ENCODE peak calls at places on chromosome 21, in eight cellular contexts. One of them, this sample, is unnamed.

GRCh38 chr21:31340499-31340898 is 3.6 kb downstream of the TIAM1 start:
- DNase-seq in fibroblast of lung: no peak
- DNase-seq in neural progenitor cell: no peak
- DNase-seq in right atrium auricular region: no peak
- DNase-seq in sigmoid colon: no peak
- DNase-seq in pancreas: no peak
- DNase-seq in Peyer's patch: no peak
- DNase-seq in tibial artery: no peak
- DNase-seq in this sample: no peak

GRCh38 chr21:30232011-30232410 is 16.1 kb upstream of the CLDN8 start:
- DNase-seq in fibroblast of lung: no peak
- DNase-seq in neural progenitor cell: no peak
- DNase-seq in right atrium auricular region: no peak
- DNase-seq in sigmoid colon: no peak
- DNase-seq in pancreas: no peak
- DNase-seq in Peyer's patch: no peak
- DNase-seq in tibial artery: no peak
- DNase-seq in this sample: no peak

GRCh38 chr21:15278851-15279250 is 214.1 kb upstream of the NRIP1 start:
- DNase-seq in fibroblast of lung: no peak
- DNase-seq in neural progenitor cell: no peak
- DNase-seq in right atrium auricular region: no peak
- DNase-seq in sigmoid colon: no peak
- DNase-seq in pancreas: no peak
- DNase-seq in Peyer's patch: no peak
- DNase-seq in tibial artery: no peak
- DNase-seq in this sample: no peak

GRCh38 chr21:34523019-34523418 is 11.0 kb upstream of the KCNE1 start:
- DNase-seq in fibroblast of lung: no peak
- DNase-seq in neural progenitor cell: no peak
- DNase-seq in right atrium auricular region: no peak
- DNase-seq in sigmoid colon: no peak
- DNase-seq in pancreas: no peak
- DNase-seq in Peyer's patch: no peak
- DNase-seq in tibial artery: no peak
- DNase-seq in this sample: peak; percentile 70

GRCh38 chr21:38958940-38959685 is 153.4 kb downstream of the ETS2 start:
- DNase-seq in fibroblast of lung: peak; percentile 69
- DNase-seq in neural progenitor cell: no peak
- DNase-seq in right atrium auricular region: peak; percentile 71
- DNase-seq in sigmoid colon: peak; percentile 83
- DNase-seq in pancreas: no peak
- DNase-seq in Peyer's patch: no peak
- DNase-seq in tibial artery: peak; percentile 29
- DNase-seq in this sample: peak; percentile 52

GRCh38 chr21:39658066-39658465 is 45.3 kb downstream of the B3GALT5 start:
- DNase-seq in fibroblast of lung: no peak
- DNase-seq in neural progenitor cell: no peak
- DNase-seq in right atrium auricular region: no peak
- DNase-seq in sigmoid colon: no peak
- DNase-seq in pancreas: no peak
- DNase-seq in Peyer's patch: no peak
- DNase-seq in tibial artery: no peak
- DNase-seq in this sample: no peak

GRCh38 chr21:31132574-31133242 is 94.4 kb upstream of the KRTAP19-8 start:
- DNase-seq in fibroblast of lung: peak; percentile 36
- DNase-seq in neural progenitor cell: no peak
- DNase-seq in right atrium auricular region: no peak
- DNase-seq in sigmoid colon: no peak
- DNase-seq in pancreas: no peak
- DNase-seq in Peyer's patch: peak; percentile 35
- DNase-seq in tibial artery: no peak
- DNase-seq in this sample: no peak

GRCh38 chr21:19853709-19854575 is 1144.3 kb upstream of the NCAM2 start:
- DNase-seq in fibroblast of lung: no peak
- DNase-seq in neural progenitor cell: no peak
- DNase-seq in right atrium auricular region: no peak
- DNase-seq in sigmoid colon: no peak
- DNase-seq in pancreas: peak; percentile 43
- DNase-seq in Peyer's patch: no peak
- DNase-seq in tibial artery: no peak
- DNase-seq in this sample: no peak

GRCh38 chr21:20270365-20271055 is 727.7 kb upstream of the NCAM2 start:
- DNase-seq in fibroblast of lung: no peak
- DNase-seq in neural progenitor cell: no peak
- DNase-seq in right atrium auricular region: no peak
- DNase-seq in sigmoid colon: no peak
- DNase-seq in pancreas: no peak
- DNase-seq in Peyer's patch: no peak
- DNase-seq in tibial artery: no peak
- DNase-seq in this sample: no peak

GRCh38 chr21:14452031-14452778 is 69.3 kb upstream of the HSPA13 start:
- DNase-seq in fibroblast of lung: no peak
- DNase-seq in neural progenitor cell: no peak
- DNase-seq in right atrium auricular region: no peak
- DNase-seq in sigmoid colon: no peak
- DNase-seq in pancreas: no peak
- DNase-seq in Peyer's patch: peak; percentile 32
- DNase-seq in tibial artery: no peak
- DNase-seq in this sample: no peak

GRCh38 chr21:33291686-33292085 is 25.5 kb downstream of the IL10RB start:
- DNase-seq in fibroblast of lung: no peak
- DNase-seq in neural progenitor cell: no peak
- DNase-seq in right atrium auricular region: no peak
- DNase-seq in sigmoid colon: no peak
- DNase-seq in pancreas: no peak
- DNase-seq in Peyer's patch: no peak
- DNase-seq in tibial artery: no peak
- DNase-seq in this sample: no peak

GRCh38 chr21:33434770-33435360 is 31.7 kb downstream of the IFNGR2 start:
- DNase-seq in fibroblast of lung: peak; percentile 92
- DNase-seq in neural progenitor cell: no peak
- DNase-seq in right atrium auricular region: no peak
- DNase-seq in sigmoid colon: no peak
- DNase-seq in pancreas: no peak
- DNase-seq in Peyer's patch: no peak
- DNase-seq in tibial artery: no peak
- DNase-seq in this sample: no peak

GRCh38 chr21:31335957-31336738 is 7.9 kb downstream of the TIAM1 start:
- DNase-seq in fibroblast of lung: peak; percentile 97
- DNase-seq in neural progenitor cell: no peak
- DNase-seq in right atrium auricular region: peak; percentile 65
- DNase-seq in sigmoid colon: peak; percentile 70
- DNase-seq in pancreas: no peak
- DNase-seq in Peyer's patch: no peak
- DNase-seq in tibial artery: no peak
- DNase-seq in this sample: no peak

GRCh38 chr21:14318598-14318997 is 64.3 kb downstream of the HSPA13 start:
- DNase-seq in fibroblast of lung: no peak
- DNase-seq in neural progenitor cell: no peak
- DNase-seq in right atrium auricular region: no peak
- DNase-seq in sigmoid colon: no peak
- DNase-seq in pancreas: no peak
- DNase-seq in Peyer's patch: no peak
- DNase-seq in tibial artery: no peak
- DNase-seq in this sample: no peak

GRCh38 chr21:30710499-30710898 is 8.1 kb downstream of the KRTAP21-3 start:
- DNase-seq in fibroblast of lung: no peak
- DNase-seq in neural progenitor cell: no peak
- DNase-seq in right atrium auricular region: no peak
- DNase-seq in sigmoid colon: no peak
- DNase-seq in pancreas: no peak
- DNase-seq in Peyer's patch: no peak
- DNase-seq in tibial artery: no peak
- DNase-seq in this sample: no peak

GRCh38 chr21:24023402-24023801 is 1583.9 kb downstream of the MRPL39 start:
- DNase-seq in fibroblast of lung: peak; percentile 3
- DNase-seq in neural progenitor cell: no peak
- DNase-seq in right atrium auricular region: no peak
- DNase-seq in sigmoid colon: no peak
- DNase-seq in pancreas: no peak
- DNase-seq in Peyer's patch: no peak
- DNase-seq in tibial artery: no peak
- DNase-seq in this sample: no peak

DNA sequence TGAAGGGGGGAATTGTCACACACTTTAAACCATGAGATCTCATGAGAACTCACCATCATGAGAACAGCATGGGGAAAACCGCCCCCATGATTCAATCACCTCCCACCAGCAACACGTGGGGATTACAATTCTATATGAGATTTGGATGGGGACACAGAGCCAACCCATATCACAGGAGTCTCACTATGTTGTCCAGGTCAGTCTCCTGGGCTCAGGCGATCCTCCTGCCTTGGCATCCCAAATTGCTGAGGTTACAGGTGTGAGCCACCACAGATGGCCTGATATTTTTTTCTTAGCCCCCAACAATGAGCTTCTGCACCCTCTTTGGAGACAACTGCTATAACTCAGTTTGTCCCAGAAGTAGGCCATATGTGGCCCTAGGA is 22.5 kb upstream of the MORC3 start:
- DNase-seq in fibroblast of lung: no peak
- DNase-seq in neural progenitor cell: no peak
- DNase-seq in right atrium auricular region: no peak
- DNase-seq in sigmoid colon: no peak
- DNase-seq in pancreas: no peak
- DNase-seq in Peyer's patch: no peak
- DNase-seq in tibial artery: no peak
- DNase-seq in this sample: no peak
- H3K4me3 ChIP-seq in fibroblast of lung: no peak overlapping the region
- H3K4me3 ChIP-seq in neural progenitor cell: no peak overlapping the region
- H3K4me3 ChIP-seq in right atrium auricular region: no peak overlapping the region
- H3K4me3 ChIP-seq in sigmoid colon: no peak overlapping the region
- H3K4me3 ChIP-seq in pancreas: peak overlapping the region; percentile 30
- H3K4me3 ChIP-seq in Peyer's patch: peak overlapping the region; percentile 11
- H3K4me3 ChIP-seq in tibial artery: no peak overlapping the region
- H3K4me3 ChIP-seq in this sample: no peak overlapping the region

GRCh38 chr21:37917612-37918011 is 1.4 kb upstream of the KCNJ6 start:
- DNase-seq in fibroblast of lung: peak; percentile 42
- DNase-seq in neural progenitor cell: no peak
- DNase-seq in right atrium auricular region: no peak
- DNase-seq in sigmoid colon: no peak
- DNase-seq in pancreas: no peak
- DNase-seq in Peyer's patch: no peak
- DNase-seq in tibial artery: no peak
- DNase-seq in this sample: no peak
- H3K27me3 ChIP-seq in fibroblast of lung: peaks cover 13% of the 10 kb centered on the region
- H3K27me3 ChIP-seq in neural progenitor cell: peaks cover 36% of the 10 kb centered on the region
- H3K27me3 ChIP-seq in right atrium auricular region: peaks cover 2% of the 10 kb centered on the region
- H3K27me3 ChIP-seq in sigmoid colon: peaks cover 19% of the 10 kb centered on the region
- H3K27me3 ChIP-seq in pancreas: peaks cover 9% of the 10 kb centered on the region
- H3K27me3 ChIP-seq in Peyer's patch: peaks cover 18% of the 10 kb centered on the region
- H3K27me3 ChIP-seq in tibial artery: peaks cover 76% of the 10 kb centered on the region
- H3K27me3 ChIP-seq in this sample: no peaks in the 10 kb centered on the region

GRCh38 chr21:28336299-28336698 is 656.4 kb downstream of the LTN1 start:
- DNase-seq in fibroblast of lung: peak; percentile 73
- DNase-seq in neural progenitor cell: peak; percentile 49
- DNase-seq in right atrium auricular region: no peak
- DNase-seq in sigmoid colon: no peak
- DNase-seq in pancreas: no peak
- DNase-seq in Peyer's patch: no peak
- DNase-seq in tibial artery: no peak
- DNase-seq in this sample: no peak
- TF ChIP-seq CTCF in fibroblast of lung: peak; percentile 57
- TF ChIP-seq CTCF in neural progenitor cell: peak; percentile 57
- TF ChIP-seq CTCF in right atrium auricular region: peak; percentile 30
- TF ChIP-seq CTCF in sigmoid colon: peak; percentile 28
- TF ChIP-seq CTCF in pancreas: no peak
- TF ChIP-seq CTCF in Peyer's patch: peak; percentile 35
- TF ChIP-seq CTCF in tibial artery: peak; percentile 34
- TF ChIP-seq CTCF in this sample: peak; percentile 59

DNA sequence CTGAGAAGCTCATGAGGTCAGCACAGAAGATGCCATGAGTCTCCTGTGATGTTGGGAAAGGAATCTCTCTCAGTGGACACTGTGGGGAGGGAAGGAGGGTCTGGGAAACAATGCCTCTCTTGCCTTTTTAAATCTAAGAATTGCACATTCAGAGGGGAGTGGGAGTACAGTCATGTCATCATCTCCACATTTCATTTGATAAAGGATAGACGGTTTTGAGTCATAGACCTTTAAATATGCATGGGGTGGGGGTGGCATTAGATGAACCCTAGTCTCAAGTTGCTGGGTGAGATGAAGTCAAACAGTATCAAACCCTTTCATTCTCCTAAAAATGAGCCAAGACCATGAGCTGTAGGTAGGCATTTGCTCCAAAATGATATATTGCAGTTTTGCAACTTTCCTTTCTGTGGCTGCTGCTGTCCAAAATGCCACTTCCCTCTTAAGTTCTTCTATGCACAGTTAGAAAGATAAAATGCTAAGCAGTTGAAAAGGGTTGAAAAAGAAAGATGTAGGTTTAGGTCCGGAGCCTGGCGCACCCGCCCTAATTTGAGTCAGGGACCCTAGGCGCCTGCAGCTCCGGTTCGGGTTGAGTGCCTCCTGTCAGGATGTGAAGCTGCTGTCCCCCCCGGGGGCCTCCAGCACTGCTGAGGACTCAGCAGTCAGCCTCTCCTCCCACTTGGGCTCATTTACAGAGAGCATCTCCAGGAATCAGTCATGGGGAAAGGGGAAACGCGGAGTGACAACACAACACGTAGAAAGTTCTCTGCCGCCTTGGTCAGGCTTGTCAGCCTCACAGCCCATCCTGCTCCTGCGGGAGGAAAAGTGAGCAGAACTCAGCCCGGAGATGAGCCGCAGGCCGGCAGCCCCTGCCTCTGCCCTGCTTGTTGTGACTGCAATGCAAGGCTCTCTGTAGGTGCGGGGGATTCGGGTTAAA is 479.3 kb upstream of the RUNX1 start:
- DNase-seq in fibroblast of lung: no peak
- DNase-seq in neural progenitor cell: no peak
- DNase-seq in right atrium auricular region: no peak
- DNase-seq in sigmoid colon: no peak
- DNase-seq in pancreas: peak; percentile 31
- DNase-seq in Peyer's patch: peak; percentile 78
- DNase-seq in tibial artery: no peak
- DNase-seq in this sample: no peak
- H3K4me3 ChIP-seq in fibroblast of lung: peak overlapping the region; percentile 40
- H3K4me3 ChIP-seq in neural progenitor cell: no peak overlapping the region
- H3K4me3 ChIP-seq in right atrium auricular region: no peak overlapping the region
- H3K4me3 ChIP-seq in sigmoid colon: peak overlapping the region; percentile 22
- H3K4me3 ChIP-seq in pancreas: peak overlapping the region; percentile 23
- H3K4me3 ChIP-seq in Peyer's patch: peak overlapping the region; percentile 24
- H3K4me3 ChIP-seq in tibial artery: peak overlapping the region; percentile 41
- H3K4me3 ChIP-seq in this sample: no peak overlapping the region